ENCODE peak calls at places on chromosome 13, in nine cellular contexts. J, Q, S, D, B, L, I, K and H are unnamed samples.

GRCh38 chr13:53513199-53513598 is 484.6 kb downstream of the OLFM4 start:
- DNase-seq in I (no peak), S (no peak), J (no peak), D (no peak), K (no peak), B (no peak), L (no peak), Q (no peak), H (no peak)

GRCh38 chr13:48487968-48488367 is 44.9 kb downstream of the RCBTB2 start:
- DNase-seq in D (no peak), L (no peak), J (no peak), K (no peak), B (no peak), S (no peak), Q (no peak), I (no peak), H (no peak)

GRCh38 chr13:40665754-40666057 is 735 bp downstream of the FOXO1 start:
- DNase-seq in D (no peak), L (no peak), B (no peak), S (peak; percentile 30), Q (no peak), J (no peak), K (no peak), I (no peak), H (no peak)

GRCh38 chr13:72255908-72256307 is 388.9 kb upstream of the DACH1 start:
- DNase-seq in K (peak; percentile 19), B (peak; percentile 13), Q (no peak), I (peak; percentile 58), J (no peak), D (no peak), S (no peak), L (no peak), H (no peak)

GRCh38 chr13:96573563-96573962 is 420.7 kb downstream of the OXGR1 start:
- DNase-seq in S (no peak), B (no peak), D (no peak), K (no peak), Q (no peak), J (no peak), L (no peak), I (no peak), H (no peak)

GRCh38 chr13:22049384-22049783 is 378.5 kb downstream of the FGF9 start:
- DNase-seq in L (no peak), S (no peak), D (no peak), B (no peak), Q (no peak), K (no peak), I (no peak), J (no peak), H (no peak)

GRCh38 chr13:91664036-91664435 is 265.6 kb downstream of the GPC5 start:
- DNase-seq in I (no peak), D (no peak), Q (no peak), J (no peak), L (no peak), B (no peak), K (no peak), S (no peak), H (no peak)

GRCh38 chr13:101915333-101915732 is 462.9 kb downstream of the ITGBL1 start:
- DNase-seq in L (no peak), J (no peak), D (no peak), B (no peak), I (no peak), Q (no peak), S (no peak), K (no peak), H (no peak)

GRCh38 chr13:50127017-50127725 is 111.9 kb downstream of the KCNRG start:
- DNase-seq in D (peak; percentile 49), I (no peak), B (no peak), K (no peak), J (no peak), L (no peak), Q (peak; percentile 91), S (no peak), H (peak; percentile 85)

GRCh38 chr13:50126378-50127016 is 111.3 kb downstream of the KCNRG start:
- DNase-seq in Q (no peak), K (peak; percentile 62), S (no peak), B (no peak), J (no peak), D (no peak), L (no peak), I (peak; percentile 39), H (peak; percentile 80)

GRCh38 chr13:50124536-50125305 is 109.5 kb downstream of the KCNRG start:
- DNase-seq in D (peak; percentile 95), B (no peak), J (no peak), S (peak; percentile 82), Q (peak; percentile 91), I (no peak), L (no peak), K (peak; percentile 54), H (peak; percentile 98)

GRCh38 chr13:50125306-50125555 is 110.0 kb downstream of the KCNRG start:
- DNase-seq in J (no peak), D (no peak), L (no peak), Q (no peak), K (no peak), S (peak; percentile 19), B (no peak), I (no peak), H (no peak)

DNA sequence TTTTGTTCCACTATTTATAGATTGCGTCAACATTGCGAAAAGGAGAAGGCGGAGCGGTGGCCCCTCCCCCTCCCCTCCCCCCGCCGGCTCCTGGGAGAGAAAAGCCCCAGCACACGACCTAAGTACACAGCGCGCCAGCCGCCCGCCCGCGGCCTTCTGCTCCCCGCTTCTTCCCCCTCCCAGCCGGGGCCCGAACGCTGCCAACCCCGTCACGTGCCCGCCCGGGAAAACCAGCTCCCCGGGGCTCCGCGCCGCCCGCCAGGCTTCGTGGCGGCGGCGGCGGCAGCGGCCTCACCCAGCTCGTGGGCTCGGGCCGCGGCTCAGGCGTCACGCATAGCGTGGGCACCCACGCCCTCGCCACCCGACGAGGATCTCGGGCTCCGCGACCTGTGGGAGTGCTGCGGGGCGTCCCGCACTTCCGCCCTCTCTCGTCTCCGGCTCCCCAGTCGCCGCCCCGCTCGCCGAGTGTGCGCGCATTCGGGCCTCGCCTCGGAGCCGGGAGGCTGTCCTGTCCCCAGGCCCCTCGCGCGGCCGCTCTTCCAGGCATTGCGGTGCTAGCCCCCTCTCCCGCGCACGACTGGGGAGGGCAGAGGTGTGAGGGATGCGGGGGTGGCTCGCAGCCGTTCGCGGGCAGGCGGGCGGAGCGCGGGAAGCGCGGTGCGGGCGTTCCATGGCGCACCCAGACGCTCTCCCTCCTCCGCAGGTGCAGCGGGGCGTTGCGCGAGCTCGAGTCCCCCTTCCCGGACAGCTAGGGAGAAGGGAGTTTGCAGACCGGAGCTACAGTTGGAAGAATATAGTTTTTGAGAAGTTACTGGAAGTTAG is 110.5 kb downstream of the KCNRG start:
- DNase-seq in S (peak; percentile 42), B (peak; percentile 39), Q (peak; percentile 99), L (no peak), D (peak; percentile 90), I (peak; percentile 86), J (peak; percentile 73), K (peak; percentile 70), H (peak; percentile 93)
- TF ChIP-seq POLR2A in S (peak; percentile 19), B (peak; percentile 35), Q (no peak), L (no peak), D (no peak), I (no peak), J (peak; percentile 79), K (peak; percentile 24), H (peak; percentile 86)

DNA sequence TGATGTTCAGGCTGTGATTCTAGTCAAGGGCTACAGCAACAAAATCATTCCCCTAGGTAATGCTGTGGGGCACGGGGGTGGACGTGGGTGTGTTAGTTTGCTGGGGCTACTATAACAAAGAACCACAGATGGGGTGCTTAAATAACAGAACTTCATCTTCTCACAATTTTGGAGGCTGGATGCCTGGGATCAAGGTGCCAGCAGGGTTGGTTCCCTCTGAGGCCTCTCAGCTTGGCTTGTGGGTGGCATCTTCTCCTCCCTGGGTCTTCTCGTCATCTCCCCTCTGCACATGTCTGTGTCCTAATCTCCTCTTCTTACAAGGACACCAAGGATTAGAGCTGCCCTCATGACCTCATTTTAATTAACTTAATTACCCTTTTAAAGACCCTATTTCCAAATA is 114.9 kb downstream of the ESD start:
- DNase-seq in L (no peak), Q (no peak), S (no peak), B (no peak), I (no peak), D (no peak), J (no peak), K (no peak), H (no peak)
- TF ChIP-seq POLR2A in L (no peak), Q (no peak), S (no peak), B (no peak), I (no peak), D (no peak), J (no peak), K (no peak), H (no peak)

GRCh38 chr13:32425158-32425557 is 2.8 kb downstream of the N4BP2L1 start:
- DNase-seq in J (no peak), S (no peak), K (no peak), D (no peak), Q (no peak), I (no peak), L (no peak), B (no peak), H (peak; percentile 19)

GRCh38 chr13:32426191-32426980 is 1.5 kb downstream of the N4BP2L1 start:
- DNase-seq in K (no peak), S (no peak), B (no peak), Q (no peak), L (no peak), I (no peak), D (no peak), J (no peak), H (peak; percentile 74)

GRCh38 chr13:32427852-32428580 is at the start of gene N4BP2L1:
- DNase-seq in Q (peak; percentile 97), S (peak; percentile 50), I (peak; percentile 56), L (peak; percentile 56), J (peak; percentile 45), D (peak; percentile 75), B (no peak), K (peak; percentile 9), H (peak; percentile 68)

GRCh38 chr13:32428581-32429072 is 697 bp upstream of the N4BP2L1 start:
- DNase-seq in D (no peak), L (no peak), B (no peak), I (no peak), J (no peak), Q (no peak), S (no peak), K (no peak), H (peak; percentile 33)

DNA sequence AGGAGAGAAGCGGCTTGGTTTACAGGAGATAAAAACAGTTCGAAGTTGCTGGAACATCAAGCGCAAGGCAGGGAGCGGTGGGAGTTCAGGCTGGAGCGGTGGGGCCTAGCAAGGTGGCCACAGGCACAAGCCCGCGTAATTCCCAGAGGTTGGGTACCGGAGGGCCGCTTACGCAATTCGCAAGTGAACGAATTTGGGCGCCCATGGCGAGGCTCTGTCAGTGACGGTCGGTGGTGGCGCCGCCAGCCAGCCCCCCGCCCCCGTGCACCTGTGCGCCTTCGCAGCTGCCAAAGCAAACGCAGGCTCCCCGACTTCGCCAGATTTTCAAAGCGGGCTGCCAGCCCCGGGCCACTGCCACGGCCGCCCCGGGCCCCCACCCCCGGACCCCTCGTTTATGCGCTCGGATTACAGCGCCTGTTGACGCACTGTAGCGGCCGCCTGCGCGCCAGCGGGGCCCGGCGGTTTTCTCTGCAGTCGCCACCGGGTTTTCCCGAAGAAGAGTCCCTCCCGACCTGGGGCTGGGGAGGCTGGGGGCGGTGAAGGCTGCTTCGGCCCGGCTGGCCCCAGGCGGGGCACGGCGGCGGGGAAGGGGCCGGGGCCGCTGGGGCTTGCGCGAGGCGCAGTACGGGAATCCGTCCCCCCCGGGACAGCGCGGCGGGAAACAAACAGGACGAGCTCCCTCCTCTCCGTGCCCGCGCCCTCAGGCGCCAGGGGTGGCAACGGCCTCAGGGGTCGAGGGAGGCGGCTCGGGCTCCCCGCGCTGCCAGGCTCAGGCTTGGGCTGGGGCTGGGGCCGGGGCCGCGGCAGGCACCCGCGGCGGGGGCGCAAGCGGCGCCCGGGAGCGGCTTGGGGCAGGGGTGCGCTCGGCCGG is 714 bp downstream of the N4BP2L1 start:
- DNase-seq in I (peak; percentile 25), J (no peak), B (no peak), Q (peak; percentile 90), S (no peak), K (no peak), D (peak; percentile 57), L (peak; percentile 29), H (peak; percentile 68)
- TF ChIP-seq POLR2A in I (no peak), J (no peak), B (no peak), Q (no peak), S (no peak), K (no peak), D (no peak), L (no peak), H (no peak)

GRCh38 chr13:20566917-20567755 is at the start of gene IFT88:
- DNase-seq in S (peak; percentile 48), I (peak; percentile 90), L (peak; percentile 84), K (peak; percentile 86), D (peak; percentile 88), J (peak; percentile 64), Q (peak; percentile 97), B (peak; percentile 68), H (peak; percentile 92)
- TF ChIP-seq POLR2A in S (peak; percentile 51), I (peak; percentile 57), L (peak; percentile 63), K (peak; percentile 45), D (peak; percentile 34), J (peak; percentile 46), Q (no peak), B (peak; percentile 79), H (peak; percentile 81)